ENCODE peak calls at places on chromosome 10, in ten cellular contexts. Q is NCI-H460; T is GF-D8; Y is bronchial epithelial cell; Z is stimulated activated CD4-positive, alpha-beta T cell treated with anti-CD3 and anti-CD28 coated beads, Interleukin-12 subunit alpha, Interleukin-12 subunit beta, amount 100 ng/mL, for 48 hours; A is amniotic epithelial cell; M is NCI-H146; X is COR-L47; U is Panc1; C is NCI-H187. S is an unnamed sample.

GRCh38 chr10:121771957-121772356 is 155.9 kb downstream of the ATE1 start:
- DNase-seq in Q (no peak), T (no peak), Y (no peak), Z (no peak), A (peak; percentile 35), M (no peak), X (no peak), U (no peak), C (no peak), S (no peak)

GRCh38 chr10:77927343-77928256 is 1.0 kb upstream of the DLG5 start:
- DNase-seq in Q (no peak), T (no peak), Y (no peak), Z (no peak), A (no peak), M (peak; percentile 27), X (no peak), U (no peak), C (no peak), S (no peak)

GRCh38 chr10:18414061-18414460 is 237.3 kb downstream of the NSUN6 start:
- DNase-seq in Q (no peak), T (no peak), Y (no peak), Z (no peak), A (no peak), M (no peak), X (no peak), U (no peak), C (no peak), S (peak; percentile 65)

GRCh38 chr10:123986736-123987135 is 95.1 kb upstream of the CPXM2 start:
- DNase-seq in Q (no peak), T (no peak), Y (no peak), Z (no peak), A (no peak), M (no peak), X (no peak), U (no peak), C (no peak), S (no peak)

GRCh38 chr10:129967579-129968019 is 3.5 kb upstream of the EBF3 start:
- DNase-seq in Q (no peak), T (no peak), Y (no peak), Z (no peak), A (no peak), M (no peak), X (no peak), U (no peak), C (no peak), S (no peak)

GRCh38 chr10:123848564-123849457 is 42.8 kb downstream of the CPXM2 start:
- DNase-seq in Q (no peak), T (peak; percentile 11), Y (no peak), Z (no peak), A (no peak), M (no peak), X (peak; percentile 16), U (no peak), C (no peak), S (no peak)

GRCh38 chr10:17644485-17644964 is 574 bp downstream of the STAM start:
- DNase-seq in Q (no peak), T (no peak), Y (peak; percentile 24), Z (no peak), A (peak; percentile 47), M (peak; percentile 62), X (no peak), U (no peak), C (no peak), S (no peak)

GRCh38 chr10:112804036-112804435 is 146.0 kb upstream of the TCF7L2 start:
- DNase-seq in Q (no peak), T (no peak), Y (no peak), Z (no peak), A (no peak), M (no peak), X (peak; percentile 40), U (no peak), C (no peak), S (peak; percentile 58)

GRCh38 chr10:5971315-5971832 is 6.0 kb downstream of the IL15RA start:
- DNase-seq in Q (no peak), T (peak; percentile 26), Y (peak; percentile 86), Z (no peak), A (peak; percentile 39), M (no peak), X (no peak), U (no peak), C (no peak), S (no peak)

GRCh38 chr10:116996994-116997393 is 8.0 kb downstream of the SHTN1 start:
- DNase-seq in Q (no peak), T (no peak), Y (no peak), Z (no peak), A (no peak), M (no peak), X (no peak), U (no peak), C (no peak), S (no peak)

GRCh38 chr10:86520871-86521619 is 547 bp downstream of the WAPL start:
- DNase-seq in Q (peak; percentile 47), T (no peak), Y (peak; percentile 42), Z (no peak), A (peak; percentile 50), M (peak; percentile 54), X (no peak), U (no peak), C (no peak), S (peak; percentile 26)

GRCh38 chr10:17423641-17424186 is 30.7 kb downstream of the ST8SIA6 start:
- DNase-seq in Q (no peak), T (no peak), Y (no peak), Z (no peak), A (peak; percentile 85), M (no peak), X (no peak), U (no peak), C (no peak), S (no peak)

GRCh38 chr10:6064119-6064518 is 2.0 kb upstream of the IL2RA start:
- DNase-seq in Q (no peak), T (no peak), Y (no peak), Z (no peak), A (no peak), M (no peak), X (no peak), U (no peak), C (no peak), S (no peak)

GRCh38 chr10:59079386-59080226 is 96.8 kb upstream of the PHYHIPL start:
- DNase-seq in Q (no peak), T (no peak), Y (peak; percentile 79), Z (no peak), A (peak; percentile 37), M (no peak), X (no peak), U (no peak), C (no peak), S (no peak)

GRCh38 chr10:28294809-28295208 is 8.1 kb downstream of the MPP7 start:
- DNase-seq in Q (no peak), T (no peak), Y (no peak), Z (no peak), A (no peak), M (no peak), X (no peak), U (no peak), C (no peak), S (no peak)

GRCh38 chr10:47379901-47380300 is 4.2 kb downstream of the ZNF488 start:
- DNase-seq in Q (no peak), T (no peak), Y (no peak), Z (no peak), A (no peak), M (no peak), X (no peak), U (no peak), C (no peak), S (no peak)

GRCh38 chr10:57917019-57917418 is 350.7 kb downstream of the IPMK start:
- DNase-seq in Q (no peak), T (no peak), Y (no peak), Z (no peak), A (no peak), M (no peak), X (no peak), U (no peak), C (no peak), S (no peak)

GRCh38 chr10:62580396-62580795 is 206.2 kb downstream of the ZNF365 start:
- DNase-seq in Q (no peak), T (no peak), Y (no peak), Z (no peak), A (peak; percentile 50), M (no peak), X (no peak), U (no peak), C (no peak), S (no peak)

GRCh38 chr10:130167193-130167592 is 31.0 kb downstream of the GLRX3 start:
- DNase-seq in Q (no peak), T (no peak), Y (no peak), Z (no peak), A (no peak), M (no peak), X (no peak), U (no peak), C (no peak), S (no peak)

GRCh38 chr10:122474145-122474739 is 12.9 kb downstream of the HTRA1 start:
- DNase-seq in Q (no peak), T (no peak), Y (no peak), Z (no peak), A (peak; percentile 87), M (peak; percentile 39), X (no peak), U (no peak), C (no peak), S (no peak)

GRCh38 chr10:16470747-16471146 is 33.9 kb downstream of the PTER start:
- DNase-seq in Q (no peak), T (no peak), Y (no peak), Z (peak; percentile 18), A (no peak), M (no peak), X (no peak), U (no peak), C (no peak), S (no peak)

GRCh38 chr10:36801660-36802059 is 323.7 kb upstream of the ANKRD30A start:
- DNase-seq in Q (no peak), T (no peak), Y (no peak), Z (no peak), A (peak; percentile 40), M (no peak), X (no peak), U (no peak), C (no peak), S (no peak)

GRCh38 chr10:118621304-118621942 is 26.0 kb upstream of the PRLHR start:
- DNase-seq in Q (no peak), T (no peak), Y (peak; percentile 10), Z (no peak), A (no peak), M (no peak), X (no peak), U (no peak), C (no peak), S (no peak)

GRCh38 chr10:71005337-71006305 is 117.3 kb upstream of the PCBD1 start:
- DNase-seq in Q (no peak), T (no peak), Y (no peak), Z (no peak), A (no peak), M (no peak), X (no peak), U (no peak), C (no peak), S (no peak)

GRCh38 chr10:131448171-131448570 is 136.7 kb upstream of the TCERG1L start:
- DNase-seq in Q (no peak), T (no peak), Y (no peak), Z (no peak), A (no peak), M (no peak), X (no peak), U (no peak), C (no peak), S (no peak)

GRCh38 chr10:24851595-24851994 is 100.8 kb downstream of the PRTFDC1 start:
- DNase-seq in Q (no peak), T (no peak), Y (peak; percentile 90), Z (no peak), A (peak; percentile 63), M (peak; percentile 93), X (peak; percentile 64), U (no peak), C (peak; percentile 43), S (peak; percentile 69)

GRCh38 chr10:91887075-91887899 is 22.0 kb downstream of the FGFBP3 start:
- DNase-seq in Q (no peak), T (no peak), Y (no peak), Z (no peak), A (peak; percentile 39), M (peak; percentile 89), X (no peak), U (no peak), C (no peak), S (no peak)

GRCh38 chr10:102782698-102783540 is 39.2 kb downstream of the WBP1L start:
- DNase-seq in Q (peak; percentile 6), T (peak; percentile 18), Y (peak; percentile 88), Z (no peak), A (peak; percentile 78), M (no peak), X (no peak), U (no peak), C (no peak), S (no peak)